ENCODE peak calls at places on chromosomes 1 and 21, in four cellular contexts. One of them, this sample, is unnamed.

GRCh38 chr1:89311757-89312156 is 39.1 kb upstream of the GBP5 start:
- DNase-seq in GM23248: no peak
- DNase-seq in mucosa of descending colon: no peak
- DNase-seq in tibial nerve: no peak
- DNase-seq in this sample: no peak

GRCh38 chr21:37869661-37870060 is 46.6 kb downstream of the KCNJ6 start:
- DNase-seq in GM23248: no peak
- DNase-seq in mucosa of descending colon: no peak
- DNase-seq in tibial nerve: no peak
- DNase-seq in this sample: no peak

GRCh38 chr1:15876357-15876756 is 28.9 kb downstream of the SPEN start:
- DNase-seq in GM23248: no peak
- DNase-seq in mucosa of descending colon: no peak
- DNase-seq in tibial nerve: no peak
- DNase-seq in this sample: no peak

GRCh38 chr1:27949027-27949426 is 10.7 kb upstream of the XKR8 start:
- DNase-seq in GM23248: no peak
- DNase-seq in mucosa of descending colon: peak
- DNase-seq in tibial nerve: no peak
- DNase-seq in this sample: no peak

GRCh38 chr1:10287023-10287645 is 76.8 kb downstream of the KIF1B start:
- DNase-seq in GM23248: no peak
- DNase-seq in mucosa of descending colon: no peak
- DNase-seq in tibial nerve: no peak
- DNase-seq in this sample: no peak

GRCh38 chr1:21064057-21064456 is 112.6 kb downstream of the EIF4G3 start:
- DNase-seq in GM23248: no peak
- DNase-seq in mucosa of descending colon: no peak
- DNase-seq in tibial nerve: no peak
- DNase-seq in this sample: no peak

GRCh38 chr21:26365849-26366248 is 195.3 kb upstream of the APP start:
- DNase-seq in GM23248: no peak
- DNase-seq in mucosa of descending colon: no peak
- DNase-seq in tibial nerve: no peak
- DNase-seq in this sample: no peak

GRCh38 chr21:15034126-15034848 is 30.5 kb downstream of the NRIP1 start:
- DNase-seq in GM23248: peak
- DNase-seq in mucosa of descending colon: no peak
- DNase-seq in tibial nerve: no peak
- DNase-seq in this sample: no peak

GRCh38 chr1:6723621-6724428 is 22.2 kb upstream of the DNAJC11 start:
- DNase-seq in GM23248: no peak
- DNase-seq in mucosa of descending colon: no peak
- DNase-seq in tibial nerve: no peak
- DNase-seq in this sample: no peak

GRCh38 chr1:51990478-51990965 is at the start of gene RAB3B:
- DNase-seq in GM23248: peak
- DNase-seq in mucosa of descending colon: peak
- DNase-seq in tibial nerve: no peak
- DNase-seq in this sample: peak

GRCh38 chr1:220511183-220511582 is 16.8 kb upstream of the MARK1 start:
- DNase-seq in GM23248: peak
- DNase-seq in mucosa of descending colon: no peak
- DNase-seq in tibial nerve: no peak
- DNase-seq in this sample: no peak

GRCh38 chr21:16978309-16978895 is 534.4 kb upstream of the CXADR start:
- DNase-seq in GM23248: no peak
- DNase-seq in mucosa of descending colon: peak
- DNase-seq in tibial nerve: no peak
- DNase-seq in this sample: no peak

GRCh38 chr1:234611799-234612351 is 1.9 kb upstream of the IRF2BP2 start:
- DNase-seq in GM23248: no peak
- DNase-seq in mucosa of descending colon: peak
- DNase-seq in tibial nerve: peak
- DNase-seq in this sample: no peak